ENCODE peak calls at places on chromosome X, in seven cellular contexts. C is body of pancreas, Z is upper lobe of right lung, U is left ventricle myocardium inferior, R is cardiac muscle cell, A is right atrium auricular region, Y is psoas muscle. S is an unnamed sample.

GRCh38 chrX:48894891-48895290 is 2.7 kb downstream of the TIMM17B start:
- DNase-seq in C (no peak), Z (no peak), U (no peak), R (no peak), A (no peak), Y (no peak), S (no peak)

GRCh38 chrX:153984351-153985178 is 12.0 kb downstream of the TMEM187 start:
- DNase-seq in C (peak; percentile 50), Z (no peak), U (no peak), R (no peak), A (no peak), Y (no peak), S (no peak)

GRCh38 chrX:130100180-130100579 is 10.1 kb downstream of the ELF4 start:
- DNase-seq in C (peak; percentile 43), Z (no peak), U (peak; percentile 65), R (peak; percentile 91), A (peak; percentile 81), Y (peak; percentile 79), S (no peak)

GRCh38 chrX:71250856-71251255 is 3.1 kb downstream of the ZMYM3 start:
- DNase-seq in C (no peak), Z (no peak), U (no peak), R (no peak), A (no peak), Y (no peak), S (no peak)

GRCh38 chrX:1481636-1482529 is 29.2 kb upstream of the ASMTL start:
- DNase-seq in C (peak; percentile 37), Z (peak; percentile 71), U (peak; percentile 43), R (peak; percentile 85), A (peak; percentile 70), Y (peak; percentile 34), S (peak; percentile 75)

GRCh38 chrX:10457092-10457491 is 163.3 kb downstream of the MID1 start:
- DNase-seq in C (no peak), Z (no peak), U (no peak), R (peak; percentile 71), A (no peak), Y (no peak), S (no peak)

GRCh38 chrX:37926700-37927099 is 79.3 kb upstream of the DYNLT3 start:
- DNase-seq in C (no peak), Z (no peak), U (no peak), R (peak; percentile 59), A (no peak), Y (no peak), S (peak; percentile 13)

GRCh38 chrX:142663330-142664095 is 362.2 kb upstream of the SPANXN4 start:
- DNase-seq in C (no peak), Z (no peak), U (no peak), R (no peak), A (no peak), Y (no peak), S (no peak)

GRCh38 chrX:71543316-71543715 is 10.4 kb downstream of the OGT start:
- DNase-seq in C (no peak), Z (no peak), U (no peak), R (peak; percentile 51), A (no peak), Y (no peak), S (no peak)

GRCh38 chrX:19954707-19955106 is 36.2 kb downstream of the BCLAF3 start:
- DNase-seq in C (no peak), Z (no peak), U (no peak), R (peak; percentile 9), A (no peak), Y (no peak), S (no peak)

GRCh38 chrX:63250253-63250868 is 100.8 kb downstream of the SPIN4 start:
- DNase-seq in C (peak; percentile 53), Z (no peak), U (no peak), R (peak; percentile 84), A (no peak), Y (no peak), S (peak; percentile 57)

GRCh38 chrX:145843196-145843595 is 25.6 kb downstream of the SLITRK2 start:
- DNase-seq in C (no peak), Z (no peak), U (no peak), R (no peak), A (no peak), Y (no peak), S (no peak)

GRCh38 chrX:39226307-39226706 is 425.0 kb downstream of the MID1IP1 start:
- DNase-seq in C (no peak), Z (no peak), U (no peak), R (no peak), A (no peak), Y (no peak), S (no peak)

GRCh38 chrX:70301716-70302115 is 11.8 kb downstream of the KIF4A start:
- DNase-seq in C (no peak), Z (no peak), U (no peak), R (peak; percentile 75), A (no peak), Y (no peak), S (no peak)

DNA sequence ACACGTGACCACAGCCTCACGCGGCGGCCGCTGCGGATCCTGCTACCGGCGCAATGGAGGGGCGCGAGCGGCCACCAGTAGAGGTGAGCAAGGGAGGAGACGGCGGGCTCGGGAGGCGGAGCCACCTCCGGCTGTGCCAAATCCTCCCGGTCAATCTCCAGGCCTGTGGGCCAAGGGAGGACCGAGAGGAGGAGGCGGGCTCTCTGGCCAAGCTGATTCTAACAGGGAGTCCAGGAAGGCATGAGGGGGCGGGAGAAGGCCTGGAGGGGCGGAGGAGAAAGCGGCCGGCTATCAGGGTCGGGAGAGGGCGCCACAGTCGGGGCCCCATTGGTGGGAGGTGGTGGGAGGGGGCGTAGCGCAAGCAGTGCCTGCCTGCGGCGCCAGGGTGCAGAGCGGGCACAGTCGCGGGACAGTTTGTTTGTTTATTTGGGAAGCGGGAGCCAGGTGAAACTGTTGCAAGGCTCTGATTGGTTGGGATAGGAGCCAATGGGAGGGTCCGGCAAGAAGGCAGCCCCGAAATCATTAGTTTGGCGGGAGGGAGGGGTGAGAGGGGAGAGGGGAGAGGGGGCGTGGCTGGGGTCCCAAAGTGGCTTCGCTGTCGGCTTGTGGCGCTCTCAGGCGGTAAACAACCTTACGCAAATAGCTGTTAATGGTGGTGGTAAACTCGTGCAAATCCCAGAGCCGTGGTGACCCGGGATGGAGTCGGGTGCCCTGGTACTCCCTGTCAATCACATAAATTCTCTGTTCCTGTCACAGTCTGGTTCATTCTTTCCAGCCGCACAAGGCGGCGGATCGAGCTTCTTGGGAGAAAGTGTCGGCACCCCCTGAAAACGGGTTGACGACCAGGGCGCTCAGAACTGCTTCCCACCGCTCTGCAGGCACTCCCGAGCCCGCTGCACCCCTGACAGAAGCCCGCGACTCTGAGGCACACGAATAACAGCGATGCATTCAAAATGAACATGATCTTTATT is at the start of gene IRS4:
- DNase-seq in C (peak; percentile 30), Z (no peak), U (no peak), R (peak; percentile 27), A (no peak), Y (no peak), S (no peak)
- H3K4me3 ChIP-seq in C (no peak within 1 kb of the TSS), Z (peak within 1 kb of the TSS; percentile 31), U (peak within 1 kb of the TSS; percentile 57), R (peak within 1 kb of the TSS; percentile 53), A (peak within 1 kb of the TSS; percentile 26), Y (peak within 1 kb of the TSS; percentile 57), S (no peak within 1 kb of the TSS)

DNA sequence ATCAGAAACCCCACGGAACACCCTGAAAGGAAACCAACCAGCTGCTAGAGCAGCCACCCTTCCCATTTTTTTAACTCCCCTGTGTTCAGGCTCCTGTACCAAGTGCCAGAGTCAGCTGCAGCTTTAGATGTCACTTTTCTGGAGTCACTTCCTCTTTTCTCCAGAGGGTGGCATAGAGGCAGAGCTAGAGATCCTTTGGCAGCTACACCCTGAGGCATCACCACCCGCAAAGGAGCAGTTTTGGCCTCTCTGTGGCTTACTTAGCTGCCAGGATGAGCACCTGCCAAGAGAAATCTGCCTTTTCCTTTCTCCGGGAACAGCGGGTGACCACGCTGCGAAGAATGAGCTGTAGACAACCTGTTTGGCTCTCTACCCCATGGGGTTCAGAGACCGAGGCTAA is 58.0 kb upstream of the CHRDL1 start:
- DNase-seq in C (peak; percentile 57), Z (no peak), U (no peak), R (peak; percentile 6), A (no peak), Y (no peak), S (peak; percentile 1)
- TF ChIP-seq CTCF in C (peak; percentile 27), Z (peak; percentile 21), U (peak; percentile 38), R (peak; percentile 17), A (peak; percentile 35), Y (no peak), S (no peak)

GRCh38 chrX:12975999-12976558 is 1.2 kb downstream of the TMSB4X start:
- DNase-seq in C (peak; percentile 30), Z (peak; percentile 75), U (peak; percentile 37), R (peak; percentile 68), A (no peak), Y (peak; percentile 34), S (peak; percentile 42)

GRCh38 chrX:12979011-12979629 is 4.2 kb downstream of the TMSB4X start:
- DNase-seq in C (no peak), Z (no peak), U (no peak), R (no peak), A (no peak), Y (no peak), S (no peak)

GRCh38 chrX:12979630-12980015 is 4.7 kb downstream of the TMSB4X start:
- DNase-seq in C (no peak), Z (no peak), U (no peak), R (no peak), A (no peak), Y (no peak), S (no peak)

GRCh38 chrX:12977761-12978204 is 2.9 kb downstream of the TMSB4X start:
- DNase-seq in C (no peak), Z (no peak), U (no peak), R (no peak), A (no peak), Y (no peak), S (no peak)

DNA sequence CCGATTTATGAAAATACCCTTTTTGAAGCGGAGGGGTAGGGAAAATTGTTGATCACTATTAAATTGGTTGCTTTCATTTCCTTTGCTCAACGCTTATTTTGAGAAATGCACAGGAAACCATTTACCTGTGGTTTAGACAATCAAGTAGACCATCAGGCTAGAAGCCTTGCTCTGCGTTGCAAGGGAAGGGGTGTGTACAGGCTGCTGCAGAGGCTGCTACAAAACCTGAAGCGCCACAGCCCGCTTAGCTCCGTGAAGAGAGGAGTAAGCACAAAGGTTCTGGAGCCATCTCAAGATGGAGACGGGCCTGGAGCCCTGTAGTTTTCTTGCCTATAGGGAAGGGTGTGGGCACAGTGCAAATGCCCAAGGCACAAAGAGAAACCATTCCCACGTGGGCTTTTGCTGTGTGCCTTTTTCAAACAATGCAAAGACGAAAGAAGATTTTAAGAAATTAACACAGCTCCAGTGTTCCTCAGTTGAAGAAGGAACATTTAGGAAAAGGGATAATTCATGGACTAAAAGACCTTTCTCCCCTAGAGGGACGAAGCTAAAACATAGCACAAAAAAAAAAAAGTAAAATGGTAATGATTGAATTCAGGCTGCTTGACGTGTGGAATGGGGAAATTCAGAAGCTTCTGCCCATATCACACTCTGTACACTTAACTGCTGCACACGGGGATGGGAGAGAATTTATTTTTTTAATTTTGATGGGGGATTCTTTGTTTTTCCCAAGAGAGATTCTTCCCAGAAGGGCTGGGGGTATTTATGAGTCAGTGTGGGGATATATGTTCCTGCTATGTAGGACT is 3.5 kb downstream of the TMSB4X start:
- DNase-seq in C (peak; percentile 58), Z (peak; percentile 71), U (peak; percentile 41), R (peak; percentile 88), A (peak; percentile 69), Y (no peak), S (peak; percentile 47)
- H3K4me1 ChIP-seq in C (peaks cover 11% of the 10 kb centered on the region), Z (no peaks in the 10 kb centered on the region), U (peaks cover 7% of the 10 kb centered on the region), R (no peaks in the 10 kb centered on the region), A (peaks cover 7% of the 10 kb centered on the region), Y (no peaks in the 10 kb centered on the region), S (peaks cover 6% of the 10 kb centered on the region)

DNA sequence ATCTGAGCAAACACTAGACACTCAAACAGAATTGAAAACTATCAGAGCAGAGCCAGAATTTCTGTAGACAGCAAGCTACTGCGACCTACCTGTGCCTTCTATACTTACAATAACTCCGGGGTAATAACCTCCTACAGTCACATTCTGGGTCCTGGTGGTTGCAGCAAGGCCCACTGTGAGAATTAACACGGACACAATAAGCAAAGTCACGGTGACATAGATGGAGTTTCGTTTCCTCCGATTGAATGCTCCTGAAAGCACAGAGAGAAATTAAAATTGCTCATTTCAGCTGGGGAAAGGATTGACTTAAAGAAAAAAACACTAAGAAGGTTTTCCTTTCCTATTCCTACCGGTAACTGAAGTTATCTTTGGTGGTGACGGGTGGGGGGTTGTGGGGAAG is 7.0 kb downstream of the TMEM255A start:
- DNase-seq in C (no peak), Z (no peak), U (no peak), R (no peak), A (no peak), Y (no peak), S (no peak)
- H3K4me3 ChIP-seq in C (no peak overlapping the region), Z (no peak overlapping the region), U (no peak overlapping the region), R (no peak overlapping the region), A (no peak overlapping the region), Y (no peak overlapping the region), S (no peak overlapping the region)